ENCODE peak calls at places on chromosomes 3 and 15, in five cellular contexts. B is heart left ventricle; J is upper lobe of right lung; N is CD4-positive, alpha-beta T cell; Q is Peyer's patch. O is an unnamed sample.
A peak's percentile ranks its signal among the peaks of the same experiment; 100 is the strongest.

GRCh38 chr15:40984963-40985362 is 31.7 kb downstream of the CHAC1 start:
- DNase-seq in B (no peak), J (no peak), N (no peak), Q (no peak), O (no peak)

GRCh38 chr15:68424754-68425390 is 7.1 kb downstream of the ITGA11 start:
- DNase-seq in B (no peak), J (no peak), N (no peak), Q (peak; percentile 10), O (no peak)

GRCh38 chr15:51286816-51287215 is 51.6 kb downstream of the CYP19A1 start:
- DNase-seq in B (no peak), J (no peak), N (no peak), Q (no peak), O (no peak)

GRCh38 chr3:126129408-126129891 is 45.5 kb upstream of the SLC41A3 start:
- DNase-seq in B (no peak), J (peak; percentile 82), N (no peak), Q (peak; percentile 43), O (peak; percentile 8)

GRCh38 chr3:52172262-52172757 is 18.1 kb upstream of the POC1A start:
- DNase-seq in B (no peak), J (no peak), N (no peak), Q (no peak), O (no peak)

GRCh38 chr3:70728311-70728710 is 415.9 kb upstream of the MDFIC2 start:
- DNase-seq in B (no peak), J (no peak), N (no peak), Q (no peak), O (no peak)

GRCh38 chr3:48157215-48157840 is 30.9 kb downstream of the CDC25A start:
- DNase-seq in B (no peak), J (no peak), N (no peak), Q (no peak), O (no peak)

GRCh38 chr3:164459526-164460151 is 618.7 kb downstream of the SI start:
- DNase-seq in B (no peak), J (no peak), N (no peak), Q (no peak), O (no peak)

GRCh38 chr3:47527952-47528718 is 14.6 kb upstream of the ELP6 start:
- DNase-seq in B (no peak), J (no peak), N (no peak), Q (no peak), O (no peak)

GRCh38 chr15:64224508-64224907 is 61.7 kb upstream of the PPIB start:
- DNase-seq in B (peak; percentile 59), J (no peak), N (no peak), Q (no peak), O (no peak)

GRCh38 chr3:105187340-105187739 is 179.4 kb upstream of the ALCAM start:
- DNase-seq in B (no peak), J (no peak), N (no peak), Q (no peak), O (no peak)

GRCh38 chr3:127019449-127019848 is 36.5 kb downstream of the PLXNA1 start:
- DNase-seq in B (no peak), J (no peak), N (no peak), Q (no peak), O (no peak)

GRCh38 chr3:52688266-52688665 is 2.4 kb downstream of the GNL3 start:
- DNase-seq in B (no peak), J (no peak), N (no peak), Q (no peak), O (no peak)

GRCh38 chr15:36400936-36401585 is 178.4 kb upstream of the CDIN1 start:
- DNase-seq in B (no peak), J (no peak), N (no peak), Q (no peak), O (no peak)

GRCh38 chr3:32420138-32420981 is 28.7 kb downstream of the CMTM7 start:
- DNase-seq in B (no peak), J (no peak), N (no peak), Q (peak; percentile 81), O (peak; percentile 51)

GRCh38 chr3:195004512-195005250 is 266.3 kb downstream of the XXYLT1 start:
- DNase-seq in B (no peak), J (peak; percentile 35), N (no peak), Q (peak; percentile 29), O (no peak)

GRCh38 chr3:189393598-189393997 is 221.8 kb downstream of the TPRG1 start:
- DNase-seq in B (no peak), J (no peak), N (no peak), Q (peak; percentile 69), O (no peak)

GRCh38 chr3:71031914-71032521 is 551.5 kb downstream of the FOXP1 start:
- DNase-seq in B (peak; percentile 21), J (no peak), N (no peak), Q (peak; percentile 74), O (peak; percentile 55)

GRCh38 chr3:49620728-49621127 is 53.4 kb upstream of the APEH start:
- DNase-seq in B (no peak), J (no peak), N (no peak), Q (no peak), O (no peak)

GRCh38 chr15:77702211-77702957 is 69.7 kb upstream of the LINGO1 start:
- DNase-seq in B (no peak), J (no peak), N (no peak), Q (no peak), O (no peak)

GRCh38 chr3:57958642-57959406 is 49.4 kb upstream of the FLNB start:
- DNase-seq in B (peak; percentile 62), J (no peak), N (no peak), Q (peak; percentile 60), O (no peak)

GRCh38 chr3:40583691-40584090 is 58.9 kb downstream of the ZNF621 start:
- DNase-seq in B (no peak), J (no peak), N (no peak), Q (no peak), O (no peak)

GRCh38 chr3:179973931-179974361 is 62.8 kb downstream of the PEX5L start:
- DNase-seq in B (no peak), J (no peak), N (no peak), Q (no peak), O (no peak)

GRCh38 chr3:161559177-161559998 is 62.8 kb downstream of the OTOL1 start:
- DNase-seq in B (no peak), J (no peak), N (no peak), Q (no peak), O (no peak)
- TF ChIP-seq CTCF in B (peak; percentile 72), J (peak; percentile 62), N (no peak), Q (peak; percentile 21), O (no peak)

GRCh38 chr15:82551646-82552247 is 11.5 kb upstream of the RPS17 start:
- DNase-seq in B (no peak), J (no peak), N (no peak), Q (no peak), O (no peak)
- TF ChIP-seq CTCF in B (no peak), J (no peak), N (no peak), Q (no peak), O (no peak)

DNA sequence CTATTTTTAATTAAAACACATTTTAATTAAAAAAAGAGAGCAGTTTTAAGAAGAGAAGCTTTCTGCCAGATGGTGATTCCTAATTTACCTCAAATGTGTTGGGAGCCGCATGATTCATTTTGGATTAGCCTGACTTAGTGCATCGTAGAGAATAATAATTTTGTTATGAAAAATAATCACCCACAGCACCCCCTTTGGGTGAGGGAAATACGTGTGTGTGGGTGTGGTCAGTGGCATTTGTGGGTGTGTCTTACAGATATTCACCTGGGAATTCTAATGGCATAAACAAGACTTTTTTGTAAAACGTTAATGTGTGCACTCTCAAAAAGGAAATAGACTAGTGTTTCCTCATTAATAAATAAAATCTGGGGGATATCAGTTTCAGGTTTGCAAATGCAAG is 544.6 kb downstream of the MFSD1 start:
- DNase-seq in B (no peak), J (no peak), N (no peak), Q (no peak), O (no peak)
- TF ChIP-seq CTCF in B (no peak), J (no peak), N (no peak), Q (no peak), O (no peak)

DNA sequence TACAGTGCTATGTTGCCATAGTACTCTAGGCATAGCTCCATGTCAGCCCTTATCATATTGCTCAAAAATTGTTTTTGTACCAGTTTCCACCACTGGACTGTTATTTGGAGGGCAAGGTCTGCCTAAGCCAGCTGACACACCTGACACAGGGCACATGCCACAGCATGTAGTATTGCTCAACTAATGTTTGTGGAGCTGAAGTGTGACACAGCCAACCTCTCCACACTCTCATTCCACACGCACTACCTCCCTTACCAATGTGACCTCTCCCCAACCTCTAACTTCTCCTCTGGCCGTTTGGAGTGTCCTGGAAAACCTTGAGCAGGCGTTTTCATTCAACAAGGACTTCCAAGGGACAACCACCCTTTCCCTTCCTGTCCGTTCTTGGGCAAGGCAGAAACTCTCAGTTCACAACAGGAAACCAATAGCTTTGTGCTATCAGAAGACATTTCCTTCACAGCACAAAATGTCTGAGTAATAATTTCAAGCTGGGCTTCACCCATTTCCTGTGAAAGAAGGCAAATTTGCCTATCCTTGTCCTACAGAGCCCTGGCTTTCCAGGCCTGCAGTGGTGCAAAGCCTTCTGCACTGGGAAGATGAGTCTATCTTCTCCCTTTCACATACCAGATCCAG is 38.4 kb downstream of the TLNRD1 start:
- DNase-seq in B (no peak), J (no peak), N (no peak), Q (no peak), O (no peak)
- TF ChIP-seq CTCF in B (no peak), J (no peak), N (no peak), Q (no peak), O (no peak)

GRCh38 chr3:113252553-113252952 is 41.2 kb downstream of the BOC start:
- DNase-seq in B (no peak), J (no peak), N (no peak), Q (no peak), O (no peak)
- TF ChIP-seq CTCF in B (no peak), J (no peak), N (no peak), Q (no peak), O (no peak)